ENCODE peak calls at places on chromosomes 2 and 18, in five cellular contexts. C is H4; S is sigmoid colon; Y is activated CD8-positive, alpha-beta memory T cell treated with anti-CD3 and anti-CD28 coated beads for 48 hours; G is NCI-H524. B is an unnamed sample.

GRCh38 chr2:67997528-67998267 is 65.1 kb downstream of the C1D start:
- DNase-seq in C (no peak), S (no peak), Y (no peak), G (no peak), B (no peak)

GRCh38 chr2:15640291-15640711 is 48.6 kb downstream of the DDX1 start:
- DNase-seq in C (peak), S (no peak), Y (no peak), G (no peak), B (peak)

GRCh38 chr2:46825958-46826897 is 89.4 kb downstream of the MCFD2 start:
- DNase-seq in C (no peak), S (no peak), Y (no peak), G (no peak), B (no peak)

GRCh38 chr2:215685218-215685962 is 249.5 kb upstream of the FN1 start:
- DNase-seq in C (no peak), S (no peak), Y (no peak), G (no peak), B (no peak)

GRCh38 chr2:20638014-20638413 is 12.9 kb downstream of the HS1BP3 start:
- DNase-seq in C (no peak), S (no peak), Y (no peak), G (no peak), B (no peak)

GRCh38 chr2:75022516-75022915 is 64.1 kb downstream of the POLE4 start:
- DNase-seq in C (no peak), S (no peak), Y (no peak), G (no peak), B (peak)

GRCh38 chr18:33817096-33817495 is 239.1 kb downstream of the ASXL3 start:
- DNase-seq in C (no peak), S (no peak), Y (no peak), G (no peak), B (no peak)

GRCh38 chr18:35835366-35835765 is 137.1 kb upstream of the RMP24 start:
- DNase-seq in C (no peak), S (no peak), Y (no peak), G (no peak), B (no peak)

GRCh38 chr2:239308696-239309397 is 92.0 kb downstream of the HDAC4 start:
- DNase-seq in C (no peak), S (peak), Y (no peak), G (no peak), B (no peak)

GRCh38 chr18:32389868-32390267 is 80.8 kb downstream of the GAREM1 start:
- DNase-seq in C (no peak), S (no peak), Y (no peak), G (no peak), B (no peak)

GRCh38 chr2:197209742-197210408 is 100.7 kb downstream of the ANKRD44 start:
- DNase-seq in C (no peak), S (no peak), Y (no peak), G (no peak), B (no peak)

GRCh38 chr18:10076502-10077030 is 162.8 kb downstream of the VAPA start:
- DNase-seq in C (no peak), S (no peak), Y (no peak), G (no peak), B (no peak)

GRCh38 chr2:98355881-98356280 is 9.6 kb downstream of the CNGA3 start:
- DNase-seq in C (no peak), S (no peak), Y (no peak), G (no peak), B (no peak)

GRCh38 chr2:172252154-172252553 is 149.5 kb upstream of the DLX2 start:
- DNase-seq in C (peak), S (no peak), Y (no peak), G (no peak), B (no peak)

GRCh38 chr2:240780023-240780831 is 39.8 kb downstream of the KIF1A start:
- DNase-seq in C (no peak), S (no peak), Y (no peak), G (no peak), B (no peak)

GRCh38 chr18:44638811-44639210 is 41.9 kb upstream of the SETBP1 start:
- DNase-seq in C (no peak), S (no peak), Y (no peak), G (no peak), B (no peak)

GRCh38 chr18:58476521-58477210 is 152.2 kb downstream of the ALPK2 start:
- DNase-seq in C (no peak), S (no peak), Y (no peak), G (no peak), B (no peak)

GRCh38 chr2:234436482-234436837 is 60.4 kb downstream of the ARL4C start:
- DNase-seq in C (no peak), S (no peak), Y (no peak), G (no peak), B (no peak)

GRCh38 chr2:55490554-55490953 is 29.0 kb upstream of the CFAP36 start:
- DNase-seq in C (peak), S (no peak), Y (no peak), G (peak), B (peak)

GRCh38 chr2:186992597-186992996 is 143.6 kb upstream of the ZSWIM2 start:
- DNase-seq in C (no peak), S (no peak), Y (no peak), G (no peak), B (no peak)

B was measured in astrocyte of the cerebellum.